ENCODE peak calls at places on chromosome 2, in seven cellular contexts. C is HL-60, D is tibial artery, Y is heart left ventricle, R is upper lobe of right lung, U is brain microvascular endothelial cell, O is lower leg skin. B is an unnamed sample.

GRCh38 chr2:199875400-199875799 is 24.4 kb upstream of the FTCDNL1 start:
- DNase-seq in C (no peak), D (no peak), Y (no peak), R (no peak), U (no peak), O (no peak), B (no peak)

GRCh38 chr2:124625561-124625960 is 600.5 kb downstream of the CNTNAP5 start:
- DNase-seq in C (no peak), D (no peak), Y (no peak), R (no peak), U (no peak), O (no peak), B (no peak)

GRCh38 chr2:169928463-169928864 is 101.2 kb downstream of the UBR3 start:
- DNase-seq in C (no peak), D (no peak), Y (no peak), R (no peak), U (peak), O (no peak), B (no peak)

GRCh38 chr2:125169764-125170146 is 1144.7 kb downstream of the CNTNAP5 start:
- DNase-seq in C (no peak), D (no peak), Y (no peak), R (no peak), U (no peak), O (no peak), B (no peak)

GRCh38 chr2:135963841-135964240 is 21.6 kb downstream of the DARS1 start:
- DNase-seq in C (no peak), D (no peak), Y (no peak), R (no peak), U (peak), O (no peak), B (no peak)

GRCh38 chr2:179559108-179559806 is 294.6 kb upstream of the SESTD1 start:
- DNase-seq in C (no peak), D (no peak), Y (no peak), R (no peak), U (no peak), O (no peak), B (no peak)

GRCh38 chr2:194621945-194622344 is 1035.1 kb upstream of the SLC39A10 start:
- DNase-seq in C (no peak), D (no peak), Y (no peak), R (no peak), U (no peak), O (no peak), B (no peak)

GRCh38 chr2:71460595-71461303 is 7.4 kb downstream of the DYSF start:
- DNase-seq in C (no peak), D (no peak), Y (no peak), R (no peak), U (no peak), O (no peak), B (no peak)

GRCh38 chr2:118644190-118644589 is 203.3 kb downstream of the EN1 start:
- DNase-seq in C (no peak), D (no peak), Y (no peak), R (no peak), U (no peak), O (no peak), B (no peak)

GRCh38 chr2:68365087-68365486 is at the start of gene PLEK:
- DNase-seq in C (peak), D (peak), Y (peak), R (peak), U (no peak), O (peak), B (no peak)

GRCh38 chr2:86078801-86079545 is 26.7 kb downstream of the POLR1A start:
- DNase-seq in C (peak), D (peak), Y (no peak), R (no peak), U (peak), O (no peak), B (no peak)

GRCh38 chr2:86105969-86106945 is at the start of gene PTCD3:
- DNase-seq in C (peak), D (peak), Y (peak), R (peak), U (peak), O (peak), B (peak)

GRCh38 chr2:222518570-222519381 is 94.4 kb downstream of the SGPP2 start:
- DNase-seq in C (no peak), D (no peak), Y (no peak), R (no peak), U (no peak), O (peak), B (no peak)

DNA sequence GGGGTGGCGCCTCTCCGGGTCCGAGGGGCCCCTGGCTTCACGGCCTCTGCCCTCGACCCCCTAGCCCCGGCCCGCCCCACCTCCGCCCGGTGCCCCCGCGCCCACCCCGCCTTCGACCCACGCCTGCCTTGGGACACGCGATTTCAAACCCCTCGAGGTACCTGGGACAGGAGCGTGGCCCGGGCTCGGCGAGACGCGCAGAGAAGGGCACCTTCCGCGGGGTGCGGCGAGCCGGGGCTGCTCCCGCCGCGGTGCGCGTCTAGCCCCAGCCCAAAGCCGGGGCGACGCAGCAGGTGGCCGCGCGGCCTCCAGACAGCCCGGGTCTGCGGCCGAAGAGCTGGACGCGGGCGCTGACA is 270 bp downstream of the CRACDL start:
- DNase-seq in C (no peak), D (no peak), Y (no peak), R (peak), U (no peak), O (no peak), B (peak)
- H3K4me3 ChIP-seq in C (peak), D (peak), Y (peak), R (peak), U (peak), O (no peak), B (peak)

GRCh38 chr2:176187306-176188217 is 906 bp upstream of the HOXD1 start:
- DNase-seq in C (no peak), D (no peak), Y (no peak), R (no peak), U (no peak), O (no peak), B (no peak)
- H3K4me3 ChIP-seq in C (no peak), D (peak), Y (peak), R (peak), U (peak), O (peak), B (peak)

GRCh38 chr2:28747714-28748113 is 3.9 kb upstream of the PPP1CB start:
- DNase-seq in C (no peak), D (no peak), Y (no peak), R (no peak), U (no peak), O (no peak), B (no peak)
- H3K4me3 ChIP-seq in C (no peak), D (no peak), Y (no peak), R (no peak), U (no peak), O (no peak), B (no peak)

GRCh38 chr2:23457990-23458689 is 73.2 kb downstream of the KLHL29 start:
- DNase-seq in C (peak), D (no peak), Y (no peak), R (no peak), U (no peak), O (no peak), B (no peak)
- H3K4me3 ChIP-seq in C (no peak), D (no peak), Y (no peak), R (no peak), U (no peak), O (no peak), B (no peak)

GRCh38 chr2:241110089-241110606 is 8.1 kb upstream of the MTERF4 start:
- DNase-seq in C (no peak), D (no peak), Y (no peak), R (no peak), U (no peak), O (no peak), B (no peak)
- H3K4me3 ChIP-seq in C (no peak), D (no peak), Y (no peak), R (no peak), U (no peak), O (no peak), B (no peak)

GRCh38 chr2:83585250-83585649 is 873.8 kb downstream of the SUCLG1 start:
- DNase-seq in C (no peak), D (no peak), Y (no peak), R (no peak), U (no peak), O (no peak), B (no peak)
- H3K4me3 ChIP-seq in C (no peak), D (no peak), Y (no peak), R (no peak), U (no peak), O (no peak), B (no peak)

DNA sequence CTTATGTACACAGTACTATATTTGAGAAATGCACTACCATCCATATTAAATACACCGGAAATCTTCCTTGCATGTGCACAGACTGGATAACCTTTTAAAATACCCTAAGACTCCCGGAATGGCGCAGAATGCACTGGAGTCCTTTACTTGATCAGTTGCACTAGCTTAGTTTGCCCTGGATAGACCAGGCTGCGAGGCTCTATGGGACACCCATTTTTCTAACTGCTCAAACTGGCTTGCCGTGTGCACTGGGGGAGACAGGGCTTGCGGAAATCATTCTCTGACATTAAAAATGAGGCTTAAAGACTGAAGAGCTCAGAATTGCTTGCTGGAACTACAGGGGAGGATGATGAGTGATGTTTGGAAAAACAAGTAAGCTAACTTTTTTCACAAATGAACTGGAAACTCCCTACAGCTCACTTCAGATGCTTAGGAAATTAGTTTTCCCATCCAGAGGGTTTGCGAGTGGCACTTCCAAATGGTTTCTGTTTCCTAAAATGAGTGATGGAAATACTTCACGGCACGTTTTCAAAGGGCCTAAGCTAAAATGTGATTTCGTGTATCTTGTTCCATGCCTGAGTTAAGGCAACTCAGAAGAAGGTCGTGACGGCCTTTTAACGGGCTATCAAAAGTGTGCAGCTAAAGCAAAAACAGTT is 2.7 kb downstream of the NCK2 start:
- DNase-seq in C (no peak), D (no peak), Y (no peak), R (no peak), U (no peak), O (no peak), B (no peak)
- H3K4me3 ChIP-seq in C (no peak), D (no peak), Y (peak), R (peak), U (no peak), O (no peak), B (no peak)

GRCh38 chr2:215423234-215423633 is 12.6 kb downstream of the FN1 start:
- DNase-seq in C (no peak), D (no peak), Y (no peak), R (no peak), U (peak), O (no peak), B (no peak)
- H3K4me3 ChIP-seq in C (no peak), D (no peak), Y (no peak), R (no peak), U (peak), O (no peak), B (no peak)